ENCODE peak calls at places on chromosome 4, in eight cellular contexts. Q is BJ, N is fibroblast of pulmonary artery, K is IMR-90, L is PC-9, T is heart left ventricle, X is mammary epithelial cell, A is mesothelial cell of epicardium. H is an unnamed sample.

GRCh38 chr4:17068396-17068795 is 170.0 kb upstream of the LDB2 start:
- DNase-seq in Q (no peak), N (no peak), K (peak), L (no peak), T (no peak), X (no peak), A (no peak), H (no peak)

GRCh38 chr4:154231796-154232478 is 259.7 kb downstream of the DCHS2 start:
- DNase-seq in Q (peak), N (no peak), K (no peak), L (no peak), T (no peak), X (no peak), A (no peak), H (no peak)

GRCh38 chr4:65311120-65311519 is 359.2 kb downstream of the EPHA5 start:
- DNase-seq in Q (no peak), N (no peak), K (no peak), L (no peak), T (no peak), X (no peak), A (no peak), H (no peak)

GRCh38 chr4:185904381-185904780 is 92.4 kb upstream of the SORBS2 start:
- DNase-seq in Q (no peak), N (no peak), K (no peak), L (no peak), T (no peak), X (no peak), A (no peak), H (no peak)

GRCh38 chr4:41365726-41366125 is 109.0 kb downstream of the UCHL1 start:
- DNase-seq in Q (no peak), N (no peak), K (no peak), L (no peak), T (no peak), X (no peak), A (no peak), H (no peak)

GRCh38 chr4:7187297-7187592 is 5.1 kb upstream of the SORCS2 start:
- DNase-seq in Q (no peak), N (no peak), K (no peak), L (no peak), T (no peak), X (no peak), A (no peak), H (no peak)

GRCh38 chr4:96912731-96913130 is 1072.8 kb downstream of the PDHA2 start:
- DNase-seq in Q (no peak), N (no peak), K (no peak), L (no peak), T (no peak), X (no peak), A (no peak), H (no peak)

GRCh38 chr4:39308576-39308975 is 57.6 kb downstream of the RFC1 start:
- DNase-seq in Q (no peak), N (no peak), K (no peak), L (no peak), T (no peak), X (no peak), A (no peak), H (no peak)

GRCh38 chr4:129428454-129428853 is 332.5 kb downstream of the C4orf33 start:
- DNase-seq in Q (no peak), N (no peak), K (no peak), L (no peak), T (no peak), X (no peak), A (no peak), H (no peak)

GRCh38 chr4:112514449-112515277 is 1.3 kb downstream of the NEUROG2 start:
- DNase-seq in Q (no peak), N (no peak), K (no peak), L (no peak), T (no peak), X (no peak), A (no peak), H (no peak)

GRCh38 chr4:68361146-68361589 is 11.3 kb upstream of the YTHDC1 start:
- DNase-seq in Q (peak), N (peak), K (peak), L (peak), T (no peak), X (peak), A (no peak), H (no peak)

GRCh38 chr4:118849867-118850812 is 14.2 kb upstream of the SEC24D start:
- DNase-seq in Q (no peak), N (peak), K (peak), L (peak), T (no peak), X (peak), A (no peak), H (no peak)

GRCh38 chr4:118767109-118767508 is 68.8 kb downstream of the SEC24D start:
- DNase-seq in Q (no peak), N (no peak), K (no peak), L (no peak), T (no peak), X (no peak), A (no peak), H (no peak)

GRCh38 chr4:71187399-71188196 is 151.2 kb upstream of the SLC4A4 start:
- DNase-seq in Q (no peak), N (no peak), K (peak), L (peak), T (peak), X (peak), A (peak), H (peak)

GRCh38 chr4:77194366-77194765 is 37.4 kb downstream of the CCNG2 start:
- DNase-seq in Q (no peak), N (no peak), K (no peak), L (no peak), T (no peak), X (no peak), A (no peak), H (no peak)

DNA sequence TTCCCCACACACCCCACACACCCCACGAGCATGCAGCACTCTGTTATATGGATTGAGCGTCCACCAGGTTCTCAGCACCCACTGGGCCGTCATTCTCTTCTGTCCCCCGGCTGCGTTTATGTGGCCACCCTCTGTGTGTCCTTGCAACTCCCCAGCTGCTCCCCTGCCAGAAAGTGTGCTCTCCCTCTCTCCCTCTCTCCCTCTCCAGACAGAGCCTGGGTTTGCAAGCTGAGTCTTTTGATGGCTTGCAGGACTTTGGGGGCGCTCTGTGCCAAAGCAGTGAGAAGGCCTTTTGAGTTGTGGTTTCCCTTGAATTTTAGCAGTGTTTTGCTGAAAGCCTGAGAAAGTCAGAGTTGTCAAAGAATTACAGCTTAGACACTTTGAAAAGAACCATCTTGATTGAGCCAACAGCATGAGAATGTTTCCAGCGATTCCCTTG is 173.5 kb downstream of the DCLK2 start:
- DNase-seq in Q (no peak), N (no peak), K (no peak), L (no peak), T (no peak), X (no peak), A (no peak), H (no peak)
- TF ChIP-seq CTCF in Q (no peak), N (no peak), K (no peak), L (no peak), T (no peak), X (no peak), A (no peak), H (no peak)

GRCh38 chr4:2537011-2537830 is 774 bp downstream of the FAM193A start:
- DNase-seq in Q (no peak), N (peak), K (peak), L (peak), T (peak), X (peak), A (peak), H (peak)

GRCh38 chr4:2534904-2535385 is 1.5 kb upstream of the FAM193A start:
- DNase-seq in Q (no peak), N (no peak), K (peak), L (no peak), T (no peak), X (no peak), A (no peak), H (no peak)

GRCh38 chr4:2536193-2537010 is at the start of gene FAM193A:
- DNase-seq in Q (peak), N (peak), K (peak), L (peak), T (peak), X (peak), A (peak), H (peak)

DNA sequence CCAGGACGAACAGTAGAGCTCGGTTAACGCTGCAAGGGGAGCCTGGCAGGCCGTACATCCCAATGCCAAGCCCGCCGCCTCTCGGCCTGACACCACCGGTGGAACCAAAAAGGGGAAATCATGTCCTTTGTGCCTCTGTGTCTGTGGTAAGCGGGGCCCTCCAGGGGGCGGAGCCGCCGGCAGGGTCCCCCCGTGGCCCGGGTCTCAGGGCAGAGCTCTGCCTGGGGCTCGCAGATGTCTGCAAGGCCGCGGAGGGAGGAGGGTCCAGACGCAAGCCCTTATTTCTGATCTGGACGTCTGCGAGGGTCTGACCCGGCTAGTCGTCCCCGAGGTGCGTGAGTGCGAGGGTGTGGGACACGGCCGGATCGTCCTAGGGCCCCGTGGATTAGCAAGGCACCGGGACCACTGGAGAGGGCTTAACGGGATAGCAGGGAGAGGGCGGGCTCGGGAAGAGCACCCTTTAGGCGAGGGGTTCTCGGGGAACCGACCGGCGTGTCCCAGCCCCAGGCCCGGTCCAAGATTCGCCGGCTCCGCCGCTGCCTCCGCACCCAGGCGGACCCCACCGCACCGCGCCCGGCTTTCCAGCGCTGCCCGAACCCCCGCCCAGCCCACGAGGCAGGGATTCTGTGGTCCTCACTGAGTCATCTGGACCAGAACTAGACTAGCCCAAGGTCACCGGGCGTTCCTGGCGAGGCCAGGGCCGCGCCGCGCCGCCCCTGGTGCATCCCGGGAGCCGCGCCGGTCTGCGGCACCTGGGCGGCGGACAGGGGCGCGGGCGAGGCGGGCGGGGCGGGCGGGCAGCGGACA is 858 bp upstream of the FAM193A start:
- DNase-seq in Q (no peak), N (peak), K (peak), L (no peak), T (peak), X (no peak), A (peak), H (peak)
- TF ChIP-seq CTCF in Q (peak), N (no peak), K (no peak), L (no peak), T (peak), X (no peak), A (no peak), H (no peak)

GRCh38 chr4:105670684-105671083 is 37.8 kb downstream of the INTS12 start:
- DNase-seq in Q (no peak), N (no peak), K (no peak), L (no peak), T (no peak), X (no peak), A (no peak), H (no peak)

GRCh38 chr4:105661028-105661427 is 47.5 kb downstream of the INTS12 start:
- DNase-seq in Q (no peak), N (no peak), K (no peak), L (no peak), T (no peak), X (no peak), A (no peak), H (no peak)

GRCh38 chr4:105662935-105663675 is 45.4 kb downstream of the INTS12 start:
- DNase-seq in Q (no peak), N (no peak), K (no peak), L (no peak), T (no peak), X (no peak), A (no peak), H (no peak)

GRCh38 chr4:105666693-105667092 is 41.8 kb downstream of the INTS12 start:
- DNase-seq in Q (no peak), N (peak), K (peak), L (no peak), T (no peak), X (peak), A (no peak), H (no peak)
- TF ChIP-seq CTCF in Q (no peak), N (peak), K (no peak), L (peak), T (peak), X (peak), A (no peak), H (no peak)

DNA sequence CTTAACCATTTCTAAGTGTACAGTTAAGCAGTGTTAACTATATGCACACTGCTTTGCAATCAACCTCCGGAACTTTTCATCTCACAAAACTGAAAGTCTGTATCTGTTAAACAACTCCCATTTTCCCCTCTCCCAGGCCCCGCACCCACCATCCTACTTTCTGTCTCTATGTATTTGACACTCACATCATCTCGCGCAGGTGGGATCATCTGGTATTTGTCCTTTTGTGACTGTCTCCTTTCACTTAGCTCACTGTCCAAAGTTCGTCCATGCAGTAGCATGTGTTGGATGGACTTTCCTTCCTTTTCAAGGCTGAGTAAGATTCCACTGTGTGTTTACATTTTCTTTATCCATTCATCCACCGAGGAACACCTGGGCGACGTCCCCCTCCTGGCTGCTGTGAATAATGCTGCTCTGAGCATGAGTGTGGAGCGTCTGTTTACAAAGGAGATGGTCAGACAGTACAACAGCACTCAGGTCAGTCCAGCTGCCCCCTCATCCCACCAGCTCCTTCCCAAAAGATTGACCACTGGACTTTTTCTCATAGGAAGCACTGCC is 39.8 kb downstream of the DCTD start:
- DNase-seq in Q (no peak), N (no peak), K (no peak), L (no peak), T (no peak), X (no peak), A (no peak), H (no peak)
- TF ChIP-seq CTCF in Q (no peak), N (no peak), K (no peak), L (no peak), T (no peak), X (no peak), A (no peak), H (no peak)

DNA sequence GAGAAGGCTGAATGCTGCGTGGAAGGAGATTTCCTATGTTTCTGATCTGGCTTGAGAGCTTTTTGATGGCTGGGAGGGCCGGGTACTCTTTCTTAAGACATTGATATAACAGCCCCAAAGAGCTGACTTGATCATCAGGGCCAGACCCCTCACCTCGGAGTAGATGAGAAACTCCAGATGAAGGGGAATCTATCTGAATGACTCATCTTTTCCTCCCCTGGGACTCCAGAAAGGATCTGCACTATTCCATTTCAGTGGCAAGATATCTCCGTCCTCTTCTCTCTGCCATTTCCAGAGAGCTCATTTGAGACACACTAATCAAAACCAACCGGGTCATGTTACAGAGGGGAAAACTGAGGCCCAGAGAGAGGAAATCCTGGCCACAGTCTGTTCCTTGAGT is 92.9 kb upstream of the MSX1 start:
- DNase-seq in Q (no peak), N (no peak), K (no peak), L (no peak), T (no peak), X (no peak), A (no peak), H (no peak)
- TF ChIP-seq CTCF in Q (no peak), N (no peak), K (no peak), L (no peak), T (no peak), X (no peak), A (no peak), H (no peak)

DNA sequence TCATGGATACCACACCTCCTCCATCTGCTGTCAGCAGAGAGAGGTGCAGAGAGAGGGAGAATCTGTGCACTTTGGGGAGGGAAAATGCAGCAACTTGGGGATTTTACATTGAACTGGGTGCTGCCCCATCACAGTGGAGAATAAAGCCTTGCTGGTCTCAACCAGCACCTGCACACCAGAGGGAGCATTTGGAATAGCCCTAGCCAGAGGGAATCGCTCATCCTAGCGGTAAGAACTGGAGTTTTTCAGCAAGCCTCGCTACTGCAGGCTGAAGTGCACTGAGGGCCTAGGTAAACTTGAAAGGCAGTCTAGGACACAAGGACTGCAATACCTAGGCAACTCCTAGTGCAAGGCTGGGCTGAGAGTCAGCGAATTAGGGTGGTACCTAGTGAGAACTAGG is 148.7 kb downstream of the KDR start:
- DNase-seq in Q (no peak), N (no peak), K (no peak), L (no peak), T (no peak), X (no peak), A (no peak), H (no peak)
- TF ChIP-seq CTCF in Q (no peak), N (peak), K (no peak), L (no peak), T (no peak), X (peak), A (no peak), H (no peak)

GRCh38 chr4:23745377-23745776 is 144.5 kb downstream of the PPARGC1A start:
- DNase-seq in Q (no peak), N (no peak), K (no peak), L (no peak), T (no peak), X (no peak), A (no peak), H (no peak)
- TF ChIP-seq CTCF in Q (no peak), N (no peak), K (no peak), L (no peak), T (no peak), X (no peak), A (no peak), H (no peak)

GRCh38 chr4:48340905-48341775 is at the start of gene SLAIN2:
- DNase-seq in Q (peak), N (peak), K (peak), L (peak), T (peak), X (peak), A (peak), H (peak)
- TF ChIP-seq CTCF in Q (peak), N (peak), K (peak), L (no peak), T (peak), X (peak), A (peak), H (peak)

DNA sequence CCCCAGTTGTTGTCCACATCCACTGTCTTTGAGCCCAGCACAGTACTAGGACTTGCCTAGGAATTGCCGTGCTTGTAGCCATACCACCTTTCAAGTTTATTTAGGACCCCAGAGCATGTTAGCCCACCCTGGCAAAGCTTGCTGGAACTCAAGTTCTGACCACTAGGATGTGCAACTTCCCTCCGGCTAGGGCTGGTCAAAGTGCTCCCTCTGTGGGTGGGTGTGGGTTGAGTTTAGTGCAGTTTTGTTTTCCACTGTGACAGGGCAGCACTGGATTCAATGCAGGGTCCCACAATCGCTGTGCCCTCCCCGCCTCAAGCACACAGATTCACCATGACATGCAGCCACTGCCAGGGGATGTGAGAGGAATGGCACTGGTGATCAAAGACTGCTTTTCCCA is 96.0 kb downstream of the RASGEF1B start:
- DNase-seq in Q (no peak), N (no peak), K (no peak), L (no peak), T (no peak), X (no peak), A (no peak), H (no peak)
- TF ChIP-seq CTCF in Q (no peak), N (no peak), K (no peak), L (no peak), T (no peak), X (peak), A (no peak), H (no peak)